ENCODE peak calls at places on chromosomes 7 and 10, in six cellular contexts. I is GM03348; L is left ventricle myocardium superior; Y is activated CD8-positive, alpha-beta memory T cell treated with anti-CD3 and anti-CD28 coated beads for 4 hours; T is choroid plexus epithelial cell; K is right atrium auricular region. E is an unnamed sample.

GRCh38 chr10:21495002-21495685 is 30.3 kb downstream of the SKIDA1 start:
- DNase-seq in I (no peak), L (peak; percentile 36), Y (no peak), T (no peak), K (no peak), E (no peak)

GRCh38 chr10:4283841-4284610 is 499.0 kb upstream of the KLF6 start:
- DNase-seq in I (peak; percentile 57), L (peak; percentile 76), Y (no peak), T (peak; percentile 94), K (peak; percentile 66), E (no peak)

GRCh38 chr7:16492513-16493062 is 27.1 kb upstream of the SOSTDC1 start:
- DNase-seq in I (no peak), L (no peak), Y (no peak), T (peak; percentile 53), K (no peak), E (no peak)

GRCh38 chr7:22890773-22891172 is 68.1 kb upstream of the TOMM7 start:
- DNase-seq in I (no peak), L (no peak), Y (no peak), T (no peak), K (no peak), E (no peak)

GRCh38 chr7:76997381-76998262 is 34.5 kb downstream of the SPDYE17 start:
- DNase-seq in I (peak; percentile 12), L (no peak), Y (no peak), T (no peak), K (no peak), E (no peak)

GRCh38 chr10:17910144-17910789 is 41.5 kb upstream of the SLC39A12 start:
- DNase-seq in I (peak; percentile 65), L (no peak), Y (no peak), T (peak; percentile 80), K (no peak), E (no peak)

GRCh38 chr7:155124706-155125105 is 54.6 kb downstream of the HTR5A start:
- DNase-seq in I (no peak), L (no peak), Y (no peak), T (no peak), K (no peak), E (no peak)

GRCh38 chr7:29881724-29882123 is 75.4 kb downstream of the WIPF3 start:
- DNase-seq in I (no peak), L (no peak), Y (no peak), T (no peak), K (no peak), E (no peak)

GRCh38 chr10:20598590-20598989 is 298.5 kb downstream of the NEBL start:
- DNase-seq in I (peak; percentile 24), L (peak; percentile 67), Y (no peak), T (peak; percentile 86), K (peak; percentile 87), E (no peak)

GRCh38 chr7:102432476-102433318 is 678 bp upstream of the ORAI2 start:
- DNase-seq in I (peak; percentile 45), L (no peak), Y (no peak), T (no peak), K (no peak), E (no peak)

GRCh38 chr10:130233426-130233825 is 97.2 kb downstream of the GLRX3 start:
- DNase-seq in I (no peak), L (no peak), Y (no peak), T (no peak), K (no peak), E (no peak)

GRCh38 chr10:62761115-62761514 is 43.4 kb upstream of the ADO start:
- DNase-seq in I (no peak), L (no peak), Y (no peak), T (no peak), K (no peak), E (no peak)

GRCh38 chr7:27689045-27689877 is 26.6 kb upstream of the HIBADH start:
- DNase-seq in I (peak; percentile 26), L (no peak), Y (no peak), T (peak; percentile 61), K (no peak), E (no peak)

E was measured in stimulated activated CD8-positive, alpha-beta memory T cell treated with anti-CD3 and anti-CD28 coated beads, Interleukin-4, amount 100 ng/mL, for 4 hours.